ENCODE peak calls at places on chromosome 16, in four cellular contexts. O is body of pancreas, H is ovary, Y is uterus. S is an unnamed sample.

GRCh38 chr16:4700380-4700996 is 7.1 kb downstream of the NUDT16L1 start:
- DNase-seq in H (no peak), O (peak; percentile 5), Y (no peak), S (no peak)

GRCh38 chr16:3960049-3960809 is 79.7 kb upstream of the CREBBP start:
- DNase-seq in H (no peak), O (no peak), Y (no peak), S (no peak)

GRCh38 chr16:84820305-84820684 is 510 bp downstream of the CRISPLD2 start:
- DNase-seq in H (no peak), Y (no peak), O (no peak), S (no peak)

GRCh38 chr16:60675022-60675421 is 1361.2 kb downstream of the CDH8 start:
- DNase-seq in O (no peak), Y (no peak), H (no peak), S (no peak)

GRCh38 chr16:89290887-89291286 is 73.4 kb downstream of the ZNF778 start:
- DNase-seq in H (no peak), Y (no peak), O (no peak), S (no peak)

GRCh38 chr16:11783319-11784047 is 13.6 kb downstream of the ZC3H7A start:
- DNase-seq in Y (no peak), O (no peak), H (no peak), S (peak; percentile 19)

GRCh38 chr16:74627506-74628220 is 20.7 kb upstream of the GLG1 start:
- DNase-seq in O (peak; percentile 53), H (peak; percentile 32), Y (peak; percentile 35), S (no peak)

GRCh38 chr16:89845417-89845816 is 17.1 kb downstream of the SPIRE2 start:
- DNase-seq in H (no peak), O (no peak), Y (no peak), S (no peak)

GRCh38 chr16:4680673-4681470 is 12.5 kb upstream of the NUDT16L1 start:
- DNase-seq in H (no peak), O (no peak), Y (no peak), S (no peak)

GRCh38 chr16:30829130-30830071 is 42.4 kb upstream of the ZNF629 start:
- DNase-seq in Y (no peak), H (no peak), O (no peak), S (no peak)

GRCh38 chr16:4505356-4506153 is 29.4 kb downstream of the HMOX2 start:
- DNase-seq in O (no peak), Y (no peak), H (no peak), S (peak; percentile 15)

GRCh38 chr16:12166271-12166670 is 189.7 kb downstream of the SNX29 start:
- DNase-seq in Y (no peak), H (no peak), O (no peak), S (no peak)

GRCh38 chr16:81470796-81471636 is 26.4 kb downstream of the CMIP start:
- DNase-seq in O (no peak), Y (no peak), H (no peak), S (no peak)

GRCh38 chr16:30551781-30552180 is 6.4 kb downstream of the ZNF764 start:
- DNase-seq in H (no peak), Y (no peak), O (no peak), S (no peak)

GRCh38 chr16:68470461-68471150 is 22.3 kb upstream of the SMPD3 start:
- DNase-seq in Y (no peak), O (no peak), H (no peak), S (no peak)

GRCh38 chr16:2741168-2741567 is 11.3 kb upstream of the SRRM2 start:
- DNase-seq in H (no peak), Y (no peak), O (no peak), S (no peak)

GRCh38 chr16:50523710-50524109 is 24.5 kb upstream of the NKD1 start:
- DNase-seq in H (no peak), Y (no peak), O (no peak), S (no peak)

GRCh38 chr16:48426244-48427135 is 41.3 kb upstream of the SIAH1 start:
- DNase-seq in O (no peak), H (no peak), Y (no peak), S (no peak)

GRCh38 chr16:73051216-73051615 is 3.3 kb upstream of the ZFHX3 start:
- DNase-seq in Y (no peak), H (no peak), O (no peak), S (no peak)

GRCh38 chr16:12688972-12689850 is 114.5 kb downstream of the CPPED1 start:
- DNase-seq in Y (no peak), O (no peak), H (no peak), S (no peak)

GRCh38 chr16:1457489-1458245 is 13.3 kb upstream of the CCDC154 start:
- DNase-seq in O (no peak), H (no peak), Y (no peak), S (no peak)

GRCh38 chr16:73016488-73016830 is 31.5 kb downstream of the ZFHX3 start:
- DNase-seq in Y (no peak), O (no peak), H (no peak), S (no peak)

GRCh38 chr16:83338138-83338537 is 469.6 kb upstream of the HSBP1 start:
- DNase-seq in Y (no peak), H (no peak), O (no peak), S (no peak)

GRCh38 chr16:53131363-53132071 is 76.7 kb downstream of the CHD9 start:
- DNase-seq in Y (peak; percentile 57), H (peak; percentile 57), O (peak; percentile 63), S (peak; percentile 65)

GRCh38 chr16:73020409-73020884 is 27.5 kb downstream of the ZFHX3 start:
- DNase-seq in H (no peak), O (peak; percentile 95), Y (no peak), S (peak; percentile 3)

GRCh38 chr16:54645328-54645727 is 285.3 kb upstream of the IRX5 start:
- DNase-seq in Y (no peak), O (no peak), H (no peak), S (no peak)

GRCh38 chr16:54648575-54648974 is 282.1 kb upstream of the IRX5 start:
- DNase-seq in H (no peak), Y (no peak), O (no peak), S (no peak)

GRCh38 chr16:54647216-54647615 is 283.4 kb upstream of the IRX5 start:
- DNase-seq in O (no peak), H (no peak), Y (no peak), S (no peak)

GRCh38 chr16:54649846-54650245 is 280.8 kb upstream of the IRX5 start:
- DNase-seq in H (no peak), Y (no peak), O (no peak), S (no peak)

DNA sequence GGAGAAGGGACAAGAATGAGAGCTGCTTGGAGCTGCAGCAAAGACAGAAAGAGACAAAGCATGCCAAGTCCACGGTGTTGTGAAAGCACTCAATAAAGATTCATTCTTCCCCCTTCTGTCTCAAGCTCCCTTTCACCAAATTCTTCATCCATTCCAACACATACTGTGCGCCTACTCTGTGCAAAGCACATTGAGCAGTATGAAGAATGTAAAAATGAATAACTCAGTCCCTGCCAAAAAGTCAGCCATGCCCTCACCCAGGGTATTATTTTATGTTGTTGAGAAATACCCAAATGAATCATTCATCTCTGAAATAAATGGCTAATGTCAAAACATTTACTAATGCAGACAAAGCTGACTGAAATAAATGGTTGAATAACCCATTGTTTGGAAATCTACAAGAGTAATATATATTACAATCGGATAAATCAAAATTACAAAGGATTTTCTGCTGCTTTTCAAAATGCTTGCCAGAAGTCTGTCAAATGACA is 282.9 kb upstream of the IRX5 start:
- DNase-seq in Y (no peak), O (no peak), H (no peak), S (no peak)
- TF ChIP-seq POLR2A in Y (no peak), O (no peak), H (no peak), S (no peak)

GRCh38 chr16:14401839-14402115 is 228.3 kb downstream of the PARN start:
- DNase-seq in H (no peak), O (no peak), Y (no peak), S (no peak)

GRCh38 chr16:14407786-14408399 is 222.2 kb downstream of the PARN start:
- DNase-seq in Y (no peak), O (no peak), H (no peak), S (no peak)

GRCh38 chr16:14400285-14400977 is 229.6 kb downstream of the PARN start:
- DNase-seq in H (no peak), O (no peak), Y (no peak), S (no peak)

GRCh38 chr16:14409563-14409962 is 220.5 kb downstream of the PARN start:
- DNase-seq in H (no peak), O (no peak), Y (no peak), S (no peak)

DNA sequence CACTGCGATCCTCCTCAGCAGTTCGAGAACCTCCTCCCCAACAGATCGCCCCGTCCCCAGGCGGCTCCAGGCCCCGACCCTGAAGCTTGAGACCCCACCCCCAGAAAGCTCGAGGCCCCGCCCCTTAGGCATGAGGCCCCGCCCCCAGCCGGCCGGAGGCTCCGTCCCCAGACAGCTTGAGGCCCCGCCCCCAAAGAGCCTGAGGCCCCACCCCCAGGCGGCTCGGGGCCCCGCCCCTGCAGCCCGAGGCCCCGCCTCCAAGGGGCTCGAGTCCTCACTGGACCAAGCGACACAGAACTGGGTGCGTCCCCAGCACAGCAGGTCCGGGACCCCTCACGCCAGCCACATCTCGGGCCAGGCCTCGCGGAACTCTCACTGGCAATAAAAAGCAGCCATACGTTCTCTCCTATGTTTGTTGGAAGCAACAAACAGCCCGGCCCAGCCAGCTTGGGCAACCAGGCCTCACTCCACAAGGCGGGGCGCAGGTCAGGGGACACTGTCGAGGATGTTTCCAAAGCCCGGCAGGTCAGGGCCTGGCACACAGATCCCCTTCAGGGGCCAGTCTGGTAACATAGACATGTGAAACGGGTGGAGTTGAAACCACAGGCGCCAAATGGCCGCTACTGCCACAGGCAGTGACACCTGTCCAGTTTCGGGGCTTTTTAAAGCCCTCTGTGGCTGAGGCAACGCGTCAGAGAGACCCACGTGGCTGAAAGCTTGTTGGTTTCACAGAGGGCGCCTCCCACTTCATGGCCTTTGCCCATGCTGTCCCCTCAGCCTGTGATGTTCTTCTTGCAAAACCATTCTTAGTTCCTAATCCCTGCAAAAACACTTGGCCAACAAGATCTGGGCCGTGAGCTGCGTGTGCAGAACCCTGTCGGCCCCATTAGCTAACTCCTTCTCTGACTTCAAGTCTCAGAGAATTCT is 224.2 kb downstream of the PARN start:
- DNase-seq in H (no peak), Y (no peak), O (no peak), S (peak; percentile 43)
- TF ChIP-seq POLR2A in H (no peak), Y (no peak), O (no peak), S (no peak)

GRCh38 chr16:15650698-15651161 is 685 bp downstream of the NDE1 start:
- DNase-seq in Y (peak; percentile 52), O (peak; percentile 22), H (peak; percentile 50), S (peak; percentile 69)

GRCh38 chr16:15649727-15650018 is 372 bp upstream of the NDE1 start:
- DNase-seq in H (no peak), Y (no peak), O (no peak), S (no peak)

GRCh38 chr16:15652293-15653001 is 2.4 kb downstream of the NDE1 start:
- DNase-seq in O (no peak), Y (no peak), H (no peak), S (no peak)

GRCh38 chr16:15648135-15648730 is 1.8 kb upstream of the NDE1 start:
- DNase-seq in H (no peak), Y (no peak), O (no peak), S (no peak)

GRCh38 chr16:15650019-15650697 is at the start of gene NDE1:
- DNase-seq in Y (peak; percentile 91), O (peak; percentile 90), H (peak; percentile 87), S (peak; percentile 96)
- TF ChIP-seq POLR2A in Y (peak; percentile 56), O (peak; percentile 20), H (peak; percentile 48), S (peak; percentile 80)

DNA sequence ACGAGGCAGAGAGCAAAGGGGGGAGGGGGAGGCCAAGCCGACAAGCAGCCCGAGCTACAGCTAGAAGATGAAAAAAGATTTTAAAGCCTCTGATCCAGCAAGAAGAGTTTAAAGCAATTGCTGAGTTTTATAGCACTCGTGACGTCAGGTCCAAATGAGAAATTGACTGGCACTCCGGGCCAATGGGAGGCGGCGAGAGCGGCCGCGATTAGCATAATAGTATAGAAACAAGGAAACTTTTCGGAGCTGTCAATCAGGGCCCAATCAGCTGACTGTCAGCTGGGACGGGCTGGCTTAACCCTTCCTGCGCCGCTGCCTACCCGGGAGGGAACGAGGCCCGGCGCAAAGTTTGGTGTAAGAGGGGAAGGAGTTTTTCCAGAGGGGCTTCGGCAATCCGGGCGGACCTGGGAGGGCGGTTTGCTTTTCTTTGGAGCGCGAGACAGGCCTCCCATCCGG is at the start of gene MAF:
- DNase-seq in Y (peak; percentile 89), O (peak; percentile 82), H (peak; percentile 91), S (peak; percentile 18)
- TF ChIP-seq POLR2A in Y (peak; percentile 59), O (no peak), H (no peak), S (no peak)

S was measured in erythroblast.